ENCODE peak calls at places on chromosomes 3 and 15, in ten cellular contexts. B is cardiac fibroblast; H is AML-193; F is activated CD8-positive, alpha-beta memory T cell treated with anti-CD3 and anti-CD28 coated beads, Interleukin-2, amount 50 U/mL, for 48 hours; Y is activated naive CD8-positive, alpha-beta T cell treated with anti-CD3 and anti-CD28 coated beads, Interleukin-2, amount 50 U/mL, for 24 hours; X is T-helper 1 cell; P is SK-MEL-5; Q is GM23338; M is stimulated activated CD4-positive, alpha-beta T cell treated with anti-CD3 and anti-CD28 coated beads, Interleukin-1b, Interleukin-23, amount 100 ng/mL, for 4 hours; R is aorta. A is an unnamed sample.

GRCh38 chr3:42518800-42519567 is 16.5 kb downstream of the VIPR1 start:
- DNase-seq in B (no peak), H (peak), F (no peak), Y (peak), X (peak), P (peak), Q (peak), M (no peak), R (no peak), A (no peak)

GRCh38 chr3:37320276-37320675 is 145.9 kb upstream of the LRRFIP2 start:
- DNase-seq in B (no peak), H (no peak), F (no peak), Y (no peak), X (no peak), P (no peak), Q (no peak), M (no peak), R (no peak), A (no peak)

GRCh38 chr15:91954211-91954804 is 100.8 kb downstream of the SLCO3A1 start:
- DNase-seq in B (no peak), H (no peak), F (no peak), Y (no peak), X (no peak), P (no peak), Q (no peak), M (no peak), R (no peak), A (no peak)

GRCh38 chr3:54863366-54863765 is 64.5 kb downstream of the LRTM1 start:
- DNase-seq in B (peak), H (no peak), F (no peak), Y (no peak), X (no peak), P (no peak), Q (no peak), M (no peak), R (no peak), A (no peak)

GRCh38 chr15:78651930-78652655 is 11.1 kb upstream of the CHRNB4 start:
- DNase-seq in B (no peak), H (no peak), F (no peak), Y (no peak), X (no peak), P (no peak), Q (no peak), M (no peak), R (no peak), A (no peak)

GRCh38 chr3:50559702-50560101 is 7.8 kb downstream of the C3orf18 start:
- DNase-seq in B (no peak), H (no peak), F (no peak), Y (no peak), X (no peak), P (no peak), Q (no peak), M (no peak), R (no peak), A (no peak)

GRCh38 chr3:51931756-51932155 is 9.9 kb downstream of the RRP9 start:
- DNase-seq in B (no peak), H (no peak), F (peak), Y (no peak), X (no peak), P (no peak), Q (no peak), M (no peak), R (no peak), A (no peak)

GRCh38 chr3:122183893-122184590 is 574 bp downstream of the CASR start:
- DNase-seq in B (no peak), H (no peak), F (no peak), Y (no peak), X (no peak), P (no peak), Q (peak), M (no peak), R (no peak), A (no peak)

GRCh38 chr3:18494251-18494650 is 69.1 kb upstream of the SATB1 start:
- DNase-seq in B (no peak), H (no peak), F (no peak), Y (no peak), X (no peak), P (no peak), Q (no peak), M (no peak), R (no peak), A (no peak)

GRCh38 chr3:81003817-81004216 is 757.6 kb downstream of the GBE1 start:
- DNase-seq in B (no peak), H (no peak), F (no peak), Y (no peak), X (no peak), P (no peak), Q (no peak), M (no peak), R (no peak), A (no peak)

GRCh38 chr15:80562033-80562432 is 133.1 kb upstream of the ABHD17C start:
- DNase-seq in B (no peak), H (no peak), F (no peak), Y (no peak), X (no peak), P (peak), Q (no peak), M (no peak), R (no peak), A (peak)

GRCh38 chr15:99385865-99386264 is 134.6 kb downstream of the LRRC28 start:
- DNase-seq in B (peak), H (no peak), F (no peak), Y (no peak), X (no peak), P (no peak), Q (no peak), M (no peak), R (peak), A (no peak)

GRCh38 chr15:92365079-92365478 is 28.6 kb upstream of the ST8SIA2 start:
- DNase-seq in B (no peak), H (no peak), F (no peak), Y (no peak), X (no peak), P (no peak), Q (no peak), M (no peak), R (no peak), A (no peak)

GRCh38 chr3:14784087-14784596 is 34.6 kb upstream of the FGD5 start:
- DNase-seq in B (peak), H (no peak), F (no peak), Y (no peak), X (no peak), P (no peak), Q (peak), M (no peak), R (no peak), A (peak)

GRCh38 chr3:120762575-120762974 is 20.0 kb downstream of the GTF2E1 start:
- DNase-seq in B (no peak), H (no peak), F (no peak), Y (no peak), X (no peak), P (no peak), Q (no peak), M (no peak), R (no peak), A (no peak)

GRCh38 chr3:94336076-94336741 is 273.3 kb downstream of the NSUN3 start:
- DNase-seq in B (peak), H (peak), F (no peak), Y (no peak), X (no peak), P (peak), Q (peak), M (no peak), R (no peak), A (no peak)

GRCh38 chr3:197749315-197749600 is 425 bp upstream of the FYTTD1 start:
- DNase-seq in B (peak), H (peak), F (no peak), Y (peak), X (peak), P (peak), Q (peak), M (peak), R (no peak), A (no peak)

GRCh38 chr3:141618511-141618910 is 119.6 kb upstream of the RNF7 start:
- DNase-seq in B (no peak), H (no peak), F (no peak), Y (no peak), X (no peak), P (no peak), Q (no peak), M (no peak), R (no peak), A (no peak)

GRCh38 chr3:35322070-35322469 is 317.3 kb upstream of the ARPP21 start:
- DNase-seq in B (peak), H (no peak), F (no peak), Y (no peak), X (no peak), P (no peak), Q (no peak), M (no peak), R (no peak), A (no peak)

GRCh38 chr15:70358011-70358819 is 260.5 kb upstream of the TLE3 start:
- DNase-seq in B (no peak), H (no peak), F (peak), Y (no peak), X (no peak), P (no peak), Q (no peak), M (no peak), R (peak), A (peak)

GRCh38 chr3:5162102-5162501 is 25.4 kb upstream of the EDEM1 start:
- DNase-seq in B (peak), H (no peak), F (no peak), Y (no peak), X (no peak), P (peak), Q (no peak), M (no peak), R (no peak), A (no peak)

GRCh38 chr3:19543212-19543841 is 390.7 kb downstream of the EFHB start:
- DNase-seq in B (peak), H (peak), F (no peak), Y (no peak), X (no peak), P (peak), Q (peak), M (no peak), R (no peak), A (no peak)

GRCh38 chr3:148211725-148212124 is 486.0 kb upstream of the AGTR1 start:
- DNase-seq in B (peak), H (no peak), F (no peak), Y (no peak), X (no peak), P (no peak), Q (no peak), M (no peak), R (no peak), A (no peak)

GRCh38 chr3:186931487-186932280 is 1.4 kb downstream of the ST6GAL1 start:
- DNase-seq in B (peak), H (peak), F (peak), Y (peak), X (peak), P (peak), Q (peak), M (peak), R (peak), A (no peak)

GRCh38 chr3:81760924-81761903 is at the start of gene GBE1:
- DNase-seq in B (peak), H (peak), F (peak), Y (peak), X (peak), P (peak), Q (peak), M (peak), R (peak), A (peak)

GRCh38 chr15:99707481-99708270 is 25.6 kb downstream of the LYSMD4 start:
- DNase-seq in B (peak), H (no peak), F (no peak), Y (no peak), X (no peak), P (no peak), Q (no peak), M (peak), R (no peak), A (no peak)

GRCh38 chr3:42032693-42033349 is 58.3 kb upstream of the TRAK1 start:
- DNase-seq in B (peak), H (no peak), F (peak), Y (no peak), X (no peak), P (no peak), Q (no peak), M (no peak), R (peak), A (peak)

GRCh38 chr15:65867244-65867643 is 2.0 kb upstream of the RAB11A start:
- DNase-seq in B (no peak), H (no peak), F (no peak), Y (no peak), X (no peak), P (no peak), Q (no peak), M (no peak), R (no peak), A (no peak)

GRCh38 chr3:195221015-195221853 is 49.7 kb downstream of the XXYLT1 start:
- DNase-seq in B (peak), H (peak), F (no peak), Y (no peak), X (no peak), P (no peak), Q (no peak), M (no peak), R (peak), A (peak)

GRCh38 chr3:54575561-54575960 is 352.3 kb downstream of the LRTM1 start:
- DNase-seq in B (no peak), H (no peak), F (no peak), Y (no peak), X (no peak), P (no peak), Q (no peak), M (no peak), R (no peak), A (no peak)

GRCh38 chr15:80972276-80972675 is 17.3 kb downstream of the MESD start:
- DNase-seq in B (no peak), H (no peak), F (no peak), Y (no peak), X (no peak), P (no peak), Q (no peak), M (no peak), R (no peak), A (no peak)

GRCh38 chr15:66498501-66499386 is 1.2 kb upstream of the SNAPC5 start:
- DNase-seq in B (peak), H (peak), F (peak), Y (no peak), X (no peak), P (peak), Q (peak), M (no peak), R (no peak), A (no peak)

GRCh38 chr3:52530918-52531635 is 2.6 kb downstream of the NT5DC2 start:
- DNase-seq in B (no peak), H (no peak), F (no peak), Y (no peak), X (no peak), P (no peak), Q (no peak), M (no peak), R (peak), A (peak)

GRCh38 chr3:36562945-36563344 is 182.6 kb downstream of the STAC start:
- DNase-seq in B (no peak), H (no peak), F (no peak), Y (no peak), X (no peak), P (no peak), Q (no peak), M (no peak), R (no peak), A (no peak)

GRCh38 chr3:103873897-103874545 is 1439.2 kb downstream of the ZPLD1 start:
- DNase-seq in B (no peak), H (no peak), F (no peak), Y (no peak), X (no peak), P (no peak), Q (no peak), M (no peak), R (no peak), A (no peak)

GRCh38 chr3:56467108-56467507 is 1.2 kb downstream of the ERC2 start:
- DNase-seq in B (peak), H (no peak), F (peak), Y (peak), X (no peak), P (peak), Q (peak), M (no peak), R (no peak), A (no peak)

GRCh38 chr15:32698773-32699390 is 18.9 kb upstream of the GREM1 start:
- DNase-seq in B (no peak), H (no peak), F (no peak), Y (no peak), X (no peak), P (no peak), Q (no peak), M (no peak), R (no peak), A (no peak)

GRCh38 chr3:144394052-144394451 is 422.4 kb downstream of the DIPK2A start:
- DNase-seq in B (no peak), H (no peak), F (no peak), Y (no peak), X (no peak), P (no peak), Q (no peak), M (no peak), R (no peak), A (no peak)

A was measured in coronary artery.